ENCODE peak calls at places on chromosomes 12 and 14, in nine cellular contexts. Q is activated effector memory CD4-positive, alpha-beta T cell treated with Interleukin-2 at 50 U/mL for 16 hours; T is GM12891; F is hippocampal formation; V is activated CD4-positive, alpha-beta T cell treated with anti-CD3 and anti-CD28 coated beads for 36 hours; R is frontal cortex; J is AG09319; I is mucosa of descending colon; G is GM20000. X is an unnamed sample.

GRCh38 chr12:114241973-114242434 is 163.9 kb downstream of the TBX5 start:
- DNase-seq in F (no peak), J (no peak), I (no peak), V (peak), R (no peak), T (no peak), Q (no peak), G (no peak), X (no peak)

GRCh38 chr12:85623726-85624125 is 212.5 kb downstream of the RASSF9 start:
- DNase-seq in V (no peak), G (no peak), T (no peak), F (no peak), I (no peak), Q (no peak), R (no peak), J (no peak), X (no peak)

GRCh38 chr14:21256539-21257394 is 12.5 kb downstream of the HNRNPC start:
- DNase-seq in Q (no peak), R (no peak), V (no peak), F (no peak), I (no peak), T (no peak), J (no peak), G (no peak), X (no peak)

GRCh38 chr12:9076733-9077575 is 38.8 kb downstream of the A2M start:
- DNase-seq in R (no peak), T (no peak), V (no peak), I (no peak), F (no peak), J (no peak), Q (no peak), G (no peak), X (no peak)

GRCh38 chr14:90419200-90419599 is 22.4 kb downstream of the CALM1 start:
- DNase-seq in T (no peak), Q (no peak), R (no peak), J (peak), V (no peak), F (peak), I (peak), G (no peak), X (no peak)

GRCh38 chr12:106235770-106236169 is 12.1 kb downstream of the CKAP4 start:
- DNase-seq in F (no peak), T (no peak), G (no peak), V (no peak), Q (no peak), J (no peak), R (no peak), I (no peak), X (no peak)

GRCh38 chr12:113299619-113300237 is 35.2 kb downstream of the SLC8B1 start:
- DNase-seq in Q (no peak), T (no peak), R (no peak), F (no peak), I (peak), G (no peak), J (peak), V (no peak), X (no peak)

GRCh38 chr12:121240484-121241202 is 30.7 kb downstream of the P2RX4 start:
- DNase-seq in Q (peak), T (no peak), G (peak), R (peak), J (peak), F (no peak), I (peak), V (peak), X (peak)

GRCh38 chr12:117981267-117981666 is 12.5 kb upstream of the KSR2 start:
- DNase-seq in R (no peak), V (no peak), F (no peak), T (no peak), Q (no peak), G (no peak), J (no peak), I (no peak), X (no peak)

GRCh38 chr12:28937196-28937595 is 211.9 kb upstream of the FAR2 start:
- DNase-seq in V (no peak), G (no peak), R (no peak), T (no peak), Q (no peak), J (no peak), I (no peak), F (no peak), X (no peak)

GRCh38 chr12:3913278-3913677 is 40.1 kb upstream of the PARP11 start:
- DNase-seq in J (no peak), F (no peak), I (no peak), Q (no peak), V (peak), G (no peak), R (no peak), T (no peak), X (no peak)

GRCh38 chr12:90078344-90078743 is 369.7 kb upstream of the ATP2B1 start:
- DNase-seq in R (no peak), G (no peak), F (no peak), J (no peak), T (no peak), V (no peak), I (no peak), Q (no peak), X (no peak)

GRCh38 chr12:40515041-40515825 is 177.0 kb upstream of the CNTN1 start:
- DNase-seq in J (no peak), Q (no peak), G (peak), R (no peak), I (no peak), F (peak), T (no peak), V (no peak), X (no peak)

GRCh38 chr14:39467889-39468524 is 35.8 kb upstream of the FBXO33 start:
- DNase-seq in T (no peak), Q (no peak), F (no peak), I (no peak), R (no peak), V (peak), G (no peak), J (no peak), X (no peak)

GRCh38 chr12:48794870-48795269 is 6.0 kb upstream of the ADCY6 start:
- DNase-seq in J (no peak), G (no peak), F (no peak), T (no peak), R (no peak), V (no peak), I (no peak), Q (no peak), X (peak)

GRCh38 chr14:106201376-106201775 is 675.0 kb downstream of the TMEM121 start:
- DNase-seq in J (no peak), Q (no peak), I (no peak), R (no peak), F (peak), V (no peak), T (no peak), G (no peak), X (no peak)

GRCh38 chr12:115833704-115834103 is 443.8 kb downstream of the MED13L start:
- DNase-seq in I (no peak), G (no peak), F (no peak), J (no peak), Q (no peak), V (no peak), R (no peak), T (no peak), X (no peak)

GRCh38 chr14:22387776-22388241 is 201.2 kb downstream of the DAD1 start:
- DNase-seq in I (no peak), G (no peak), V (no peak), J (no peak), F (no peak), T (no peak), R (no peak), Q (no peak), X (no peak)

GRCh38 chr14:59500732-59501131 is 16.4 kb downstream of the JKAMP start:
- DNase-seq in Q (no peak), F (no peak), I (no peak), G (no peak), R (no peak), J (no peak), V (no peak), T (no peak), X (no peak)

GRCh38 chr12:10016881-10017280 is 6.5 kb downstream of the CLEC12B start:
- DNase-seq in V (no peak), Q (no peak), F (no peak), R (no peak), I (no peak), J (no peak), T (no peak), G (no peak), X (no peak)

GRCh38 chr14:98175436-98175835 is 1096.6 kb downstream of the BCL11B start:
- DNase-seq in R (no peak), T (no peak), F (no peak), J (no peak), I (no peak), V (no peak), Q (no peak), G (no peak), X (no peak)

GRCh38 chr12:82972624-82973023 is 285.9 kb downstream of the TMTC2 start:
- DNase-seq in R (no peak), T (no peak), F (peak), I (no peak), Q (no peak), J (no peak), V (no peak), G (no peak), X (no peak)

GRCh38 chr12:79685068-79685467 is 5.7 kb downstream of the PAWR start:
- DNase-seq in I (no peak), Q (no peak), V (no peak), G (no peak), T (no peak), R (no peak), J (no peak), F (no peak), X (no peak)

GRCh38 chr14:20499108-20499507 is 6.2 kb upstream of the RNASE10 start:
- DNase-seq in F (no peak), V (peak), T (no peak), I (no peak), G (no peak), J (no peak), Q (no peak), R (no peak), X (no peak)

GRCh38 chr12:54004063-54004840 is 4.3 kb downstream of the HOXC9 start:
- DNase-seq in G (no peak), F (no peak), I (peak), V (no peak), T (no peak), J (no peak), R (no peak), Q (no peak), X (no peak)

GRCh38 chr12:57185403-57185802 is 31.2 kb upstream of the NXPH4 start:
- DNase-seq in R (no peak), I (no peak), Q (no peak), G (no peak), J (no peak), V (no peak), T (no peak), F (no peak), X (no peak)

GRCh38 chr12:32365473-32366064 is 33.8 kb upstream of the FGD4 start:
- DNase-seq in T (peak), J (peak), V (peak), G (peak), I (no peak), R (no peak), Q (no peak), F (peak), X (peak)

GRCh38 chr14:95679995-95680735 is 6.1 kb upstream of the TCL1B start:
- DNase-seq in Q (no peak), R (no peak), T (no peak), F (no peak), G (peak), V (no peak), I (no peak), J (no peak), X (peak)

GRCh38 chr12:128687851-128688250 is 135.9 kb downstream of the SLC15A4 start:
- DNase-seq in R (no peak), T (no peak), V (no peak), G (no peak), I (no peak), Q (no peak), J (no peak), F (no peak), X (no peak)